ENCODE peak calls at places on chromosomes 16 and 17, in six cellular contexts. S, T, U, W, G and A are unnamed samples.

GRCh38 chr16:87278191-87279093 is 38.8 kb downstream of the C16orf95 start:
- DNase-seq in S (peak; percentile 76), T (peak; percentile 85), G (peak; percentile 77), U (peak; percentile 91), W (peak; percentile 50), A (no peak)

GRCh38 chr16:19393226-19394074 is 24.2 kb upstream of the TMC5 start:
- DNase-seq in S (no peak), T (peak; percentile 76), W (peak; percentile 99), U (no peak), G (peak; percentile 23), A (no peak)

GRCh38 chr17:80599546-80600305 is 55.1 kb downstream of the RPTOR start:
- DNase-seq in S (no peak), G (no peak), U (no peak), W (no peak), T (no peak), A (no peak)

GRCh38 chr17:74923538-74924249 is 379 bp upstream of the OTOP2 start:
- DNase-seq in W (no peak), T (peak; percentile 37), U (peak; percentile 66), G (peak; percentile 27), S (peak; percentile 66), A (no peak)

GRCh38 chr16:66422366-66422765 is 4.7 kb upstream of the BEAN1 start:
- DNase-seq in U (no peak), S (no peak), W (no peak), G (no peak), T (no peak), A (no peak)

GRCh38 chr16:48347980-48348379 is 37.2 kb downstream of the SIAH1 start:
- DNase-seq in T (no peak), G (no peak), S (no peak), U (no peak), W (no peak), A (no peak)

GRCh38 chr17:45248132-45248936 is 13.6 kb downstream of the SPATA32 start:
- DNase-seq in G (no peak), U (peak; percentile 85), W (peak; percentile 72), S (no peak), T (peak; percentile 81), A (no peak)

GRCh38 chr17:58492238-58493121 is 4.3 kb upstream of the HSF5 start:
- DNase-seq in G (no peak), U (no peak), W (peak; percentile 90), T (no peak), S (no peak), A (no peak)

GRCh38 chr16:25796239-25796638 is 104.5 kb downstream of the HS3ST4 start:
- DNase-seq in W (no peak), G (no peak), U (no peak), S (no peak), T (no peak), A (no peak)

GRCh38 chr17:66750756-66751543 is 84.0 kb upstream of the CACNG5 start:
- DNase-seq in S (no peak), U (no peak), G (no peak), T (no peak), W (no peak), A (no peak)

GRCh38 chr16:29876578-29877249 is 13.7 kb upstream of the CDIPT start:
- DNase-seq in U (peak; percentile 70), W (no peak), S (no peak), G (no peak), T (peak; percentile 39), A (no peak)
- H3K4me3 ChIP-seq in U (peak overlapping the region; percentile 54), W (no peak overlapping the region), S (no peak overlapping the region), G (no peak overlapping the region), T (peak overlapping the region; percentile 35), A (peak overlapping the region; percentile 28)

GRCh38 chr16:88922114-88922825 is 54.7 kb downstream of the CBFA2T3 start:
- DNase-seq in T (peak; percentile 19), S (peak; percentile 90), G (peak; percentile 39), W (no peak), U (peak; percentile 57), A (no peak)
- H3K27ac ChIP-seq in T (no peak overlapping the region), S (peak overlapping the region; percentile 74), G (no peak overlapping the region), W (no peak overlapping the region), U (peak overlapping the region; percentile 39), A (no peak overlapping the region)

GRCh38 chr17:77687417-77687816 is 271.1 kb upstream of the TNRC6C start:
- DNase-seq in U (no peak), W (no peak), G (no peak), S (no peak), T (no peak), A (peak; percentile 31)

GRCh38 chr17:77688369-77688768 is 270.1 kb upstream of the TNRC6C start:
- DNase-seq in U (no peak), T (no peak), G (no peak), S (no peak), W (no peak), A (no peak)

GRCh38 chr17:77686903-77687302 is 271.6 kb upstream of the TNRC6C start:
- DNase-seq in W (no peak), S (no peak), G (no peak), T (no peak), U (no peak), A (peak; percentile 16)

GRCh38 chr17:77685881-77686486 is 272.5 kb upstream of the TNRC6C start:
- DNase-seq in W (no peak), U (no peak), S (no peak), T (no peak), G (no peak), A (no peak)

GRCh38 chr17:77687921-77688320 is 270.6 kb upstream of the TNRC6C start:
- DNase-seq in U (no peak), W (no peak), T (no peak), S (no peak), G (no peak), A (no peak)
- H3K4me1 ChIP-seq in U (peaks cover 13% of the 10 kb centered on the region), W (no peaks in the 10 kb centered on the region), T (no peaks in the 10 kb centered on the region), S (no peaks in the 10 kb centered on the region), G (no peaks in the 10 kb centered on the region), A (no peaks in the 10 kb centered on the region)

GRCh38 chr16:84753412-84754325 is 53.9 kb downstream of the USP10 start:
- DNase-seq in G (no peak), U (no peak), W (no peak), T (no peak), S (no peak), A (no peak)
- H3K4me3 ChIP-seq in G (no peak overlapping the region), U (no peak overlapping the region), W (no peak overlapping the region), T (no peak overlapping the region), S (no peak overlapping the region), A (no peak overlapping the region)

DNA sequence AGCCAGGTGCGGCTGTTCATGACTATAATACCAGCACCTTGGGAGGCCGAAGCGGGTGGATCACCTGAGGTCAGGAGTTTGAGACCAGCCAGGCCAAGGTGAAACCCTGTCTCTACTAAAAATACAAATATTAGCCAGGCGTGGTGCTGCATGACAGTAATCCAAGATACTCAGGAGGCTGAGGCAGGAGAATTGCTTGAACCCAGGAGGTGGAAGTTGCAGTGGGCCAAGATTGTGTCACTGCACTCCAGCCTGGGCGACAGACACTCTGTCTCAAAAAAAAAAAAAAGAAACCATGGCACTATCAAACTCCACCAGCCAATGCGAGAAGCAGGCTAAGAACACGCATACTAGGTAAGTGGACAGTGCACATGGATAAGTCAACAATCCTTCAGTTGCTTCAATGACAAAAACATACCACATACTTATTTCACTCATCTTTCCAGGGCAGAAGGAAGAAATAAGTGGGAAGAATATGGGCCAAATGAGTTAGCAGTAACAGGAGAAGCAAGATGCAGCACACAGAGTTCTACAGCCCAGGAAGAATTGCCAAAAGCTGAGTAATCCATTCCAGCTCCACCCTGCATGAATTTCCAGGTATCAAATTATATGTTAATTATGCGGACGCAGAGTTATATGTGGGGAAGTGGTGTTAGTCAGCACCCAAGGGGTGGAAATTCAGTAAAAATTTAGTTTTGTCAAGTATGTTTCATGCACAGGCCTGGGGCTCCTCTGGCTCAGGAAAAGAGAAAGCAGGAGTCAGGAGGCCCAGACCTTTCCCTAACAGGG is 58.5 kb downstream of the ZFHX3 start:
- DNase-seq in G (peak; percentile 93), U (no peak), W (peak; percentile 94), S (no peak), T (no peak), A (no peak)
- H3K27ac ChIP-seq in G (peak overlapping the region; percentile 65), U (no peak overlapping the region), W (peak overlapping the region; percentile 99), S (peak overlapping the region; percentile 82), T (no peak overlapping the region), A (peak overlapping the region; percentile 92)

DNA sequence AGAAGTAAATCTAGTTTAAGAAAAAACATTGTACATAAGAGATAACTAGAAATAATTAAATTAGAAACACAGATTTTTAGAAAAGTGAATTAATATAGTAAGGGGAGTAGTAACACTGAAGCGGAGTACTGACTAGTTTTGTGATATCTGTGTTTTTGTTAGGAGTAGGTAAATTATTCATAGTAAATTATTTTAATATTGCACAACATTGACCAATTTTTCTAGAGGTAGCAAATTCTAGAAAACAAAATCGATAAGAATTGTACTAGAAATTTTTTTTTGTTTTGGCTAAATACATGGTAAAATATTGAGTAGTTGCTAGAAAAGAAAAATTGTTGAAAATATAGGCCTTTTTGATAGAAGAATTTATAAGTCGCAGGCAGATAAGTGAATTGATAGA is 156.5 kb downstream of the CHD9 start:
- DNase-seq in S (no peak), W (no peak), U (no peak), G (no peak), T (no peak), A (no peak)
- H3K4me1 ChIP-seq in S (peaks cover 28% of the 10 kb centered on the region), W (no peaks in the 10 kb centered on the region), U (peaks cover 4% of the 10 kb centered on the region), G (no peaks in the 10 kb centered on the region), T (no peaks in the 10 kb centered on the region), A (no peaks in the 10 kb centered on the region)

GRCh38 chr16:24013733-24014645 is 178.2 kb downstream of the PRKCB start:
- DNase-seq in T (no peak), W (no peak), G (no peak), U (no peak), S (no peak), A (no peak)
- H3K4me3 ChIP-seq in T (no peak overlapping the region), W (no peak overlapping the region), G (no peak overlapping the region), U (no peak overlapping the region), S (no peak overlapping the region), A (no peak overlapping the region)

GRCh38 chr17:19540706-19541370 is 7.2 kb downstream of the SLC47A1 start:
- DNase-seq in U (no peak), W (no peak), T (peak; percentile 23), G (no peak), S (no peak), A (no peak)
- H3K27ac ChIP-seq in U (no peak overlapping the region), W (no peak overlapping the region), T (no peak overlapping the region), G (no peak overlapping the region), S (no peak overlapping the region), A (no peak overlapping the region)

GRCh38 chr17:4588391-4588790 is 4.1 kb downstream of the SMTNL2 start:
- DNase-seq in T (no peak), G (no peak), U (no peak), S (no peak), W (no peak), A (no peak)
- H3K4me1 ChIP-seq in T (no peaks in the 10 kb centered on the region), G (peaks cover 2% of the 10 kb centered on the region), U (no peaks in the 10 kb centered on the region), S (peaks cover 14% of the 10 kb centered on the region), W (no peaks in the 10 kb centered on the region), A (peaks cover 9% of the 10 kb centered on the region)

DNA sequence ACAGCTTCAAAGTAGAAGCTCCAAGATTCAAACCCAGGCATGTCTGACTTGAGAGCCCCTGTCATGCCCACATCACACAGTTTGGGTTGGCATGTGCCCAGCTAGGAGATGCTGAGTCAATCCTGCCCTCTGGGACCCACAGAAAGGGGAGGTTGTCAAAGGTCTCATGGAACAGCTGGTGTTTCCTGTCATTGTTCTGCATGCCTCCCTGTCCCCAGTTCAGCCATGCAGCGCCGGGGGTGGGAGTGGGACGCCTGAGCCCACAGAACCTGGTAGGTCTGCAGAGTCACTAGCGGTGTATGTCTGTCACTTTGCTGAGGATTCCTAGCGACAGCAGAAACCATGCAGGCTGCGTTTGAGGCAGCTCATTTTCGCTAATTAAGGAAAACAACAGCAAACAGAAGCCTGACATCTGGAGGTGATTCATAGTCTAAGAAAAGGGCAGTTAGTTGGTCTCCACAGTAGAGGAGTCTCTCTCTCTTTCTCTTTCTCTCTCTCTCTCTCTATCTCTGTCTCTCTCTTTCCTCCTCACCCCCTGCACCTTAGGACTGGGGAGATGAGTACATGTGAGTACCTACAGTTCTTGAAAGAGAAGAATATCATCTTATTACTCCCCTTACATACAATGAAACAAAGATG is 19.7 kb upstream of the CCL1 start:
- DNase-seq in W (no peak), T (peak; percentile 60), G (no peak), S (no peak), U (no peak), A (peak; percentile 56)
- H3K4me3 ChIP-seq in W (no peak overlapping the region), T (no peak overlapping the region), G (no peak overlapping the region), S (no peak overlapping the region), U (no peak overlapping the region), A (no peak overlapping the region)